ENCODE peak calls at places on chromosomes 3 and 15, in nine cellular contexts. J, N, U, A, L, P, E, R and T are unnamed samples.

GRCh38 chr3:46490338-46491084 is 7.3 kb upstream of the RTP3 start:
- DNase-seq in J (no peak), N (no peak), U (no peak), A (no peak), L (no peak), P (no peak), E (no peak), R (no peak), T (no peak)

GRCh38 chr3:94862703-94863102 is 799.8 kb downstream of the NSUN3 start:
- DNase-seq in J (peak), N (peak), U (peak), A (no peak), L (no peak), P (no peak), E (no peak), R (no peak), T (no peak)

GRCh38 chr3:181292984-181293383 is 303.4 kb upstream of the DNAJC19 start:
- DNase-seq in J (no peak), N (no peak), U (no peak), A (no peak), L (no peak), P (no peak), E (no peak), R (no peak), T (peak)

GRCh38 chr15:52137432-52138357 is 25.1 kb upstream of the BCL2L10 start:
- DNase-seq in J (no peak), N (no peak), U (peak), A (no peak), L (no peak), P (no peak), E (no peak), R (no peak), T (no peak)

GRCh38 chr15:74007820-74008371 is 13.4 kb downstream of the PML start:
- DNase-seq in J (no peak), N (no peak), U (no peak), A (no peak), L (no peak), P (no peak), E (no peak), R (no peak), T (no peak)

GRCh38 chr15:73232771-73233170 is 136.0 kb downstream of the HCN4 start:
- DNase-seq in J (no peak), N (no peak), U (no peak), A (no peak), L (no peak), P (no peak), E (no peak), R (no peak), T (no peak)

GRCh38 chr15:34708422-34708821 is 46.4 kb downstream of the GJD2 start:
- DNase-seq in J (peak), N (peak), U (peak), A (no peak), L (peak), P (peak), E (no peak), R (no peak), T (peak)

GRCh38 chr15:86611392-86612040 is 531.8 kb downstream of the AGBL1 start:
- DNase-seq in J (no peak), N (peak), U (no peak), A (no peak), L (no peak), P (no peak), E (no peak), R (no peak), T (no peak)

GRCh38 chr15:72206677-72207000 is 9.1 kb upstream of the GRAMD2A start:
- DNase-seq in J (no peak), N (no peak), U (no peak), A (no peak), L (no peak), P (no peak), E (no peak), R (no peak), T (no peak)

GRCh38 chr3:186456636-186457265 is 87.4 kb downstream of the CRYGS start:
- DNase-seq in J (no peak), N (no peak), U (no peak), A (no peak), L (no peak), P (no peak), E (no peak), R (no peak), T (no peak)

GRCh38 chr3:123084738-123085237 is 18.0 kb downstream of the PDIA5 start:
- DNase-seq in J (peak), N (no peak), U (peak), A (no peak), L (no peak), P (no peak), E (peak), R (no peak), T (no peak)

GRCh38 chr3:123773681-123774431 is 110.3 kb downstream of the MYLK start:
- DNase-seq in J (peak), N (no peak), U (no peak), A (peak), L (no peak), P (no peak), E (no peak), R (no peak), T (no peak)

GRCh38 chr3:3631114-3631513 is 168.1 kb upstream of the LRRN1 start:
- DNase-seq in J (no peak), N (no peak), U (no peak), A (no peak), L (no peak), P (no peak), E (no peak), R (no peak), T (no peak)

GRCh38 chr15:57418640-57419039 is 42.3 kb downstream of the CGNL1 start:
- DNase-seq in J (no peak), N (no peak), U (no peak), A (no peak), L (no peak), P (no peak), E (no peak), R (no peak), T (no peak)

DNA sequence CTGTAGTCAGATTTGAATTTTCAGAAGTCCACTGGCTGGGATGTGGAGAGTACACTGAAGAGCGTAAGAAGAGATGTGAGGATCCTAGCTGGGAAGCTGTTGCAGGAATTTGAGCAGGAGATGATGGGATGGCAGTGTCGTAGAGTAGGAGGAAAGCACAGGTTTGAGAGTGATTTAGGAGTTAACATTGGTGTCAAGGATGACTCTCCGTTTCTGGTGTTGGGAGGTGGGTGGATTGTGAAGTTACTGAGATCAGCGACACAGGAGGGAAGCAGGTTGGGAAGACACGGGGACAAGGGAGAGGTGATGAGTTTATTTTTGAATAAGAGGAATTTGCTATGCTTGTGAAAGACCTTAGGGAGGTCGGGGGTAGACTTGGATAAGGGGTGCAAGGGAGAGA is 434.2 kb upstream of the TPM1 start:
- DNase-seq in J (no peak), N (no peak), U (no peak), A (no peak), L (no peak), P (no peak), E (no peak), R (no peak), T (no peak)
- TF ChIP-seq POLR2AphosphoS5 in J (no peak), N (no peak), U (no peak), A (no peak), L (no peak), P (no peak), E (no peak), R (no peak), T (no peak)

GRCh38 chr15:90225504-90226234 is 8.1 kb downstream of the CIB1 start:
- DNase-seq in J (no peak), N (no peak), U (no peak), A (no peak), L (no peak), P (no peak), E (no peak), R (no peak), T (no peak)

GRCh38 chr15:90228960-90229359 is 4.8 kb downstream of the CIB1 start:
- DNase-seq in J (no peak), N (no peak), U (no peak), A (no peak), L (no peak), P (no peak), E (no peak), R (no peak), T (no peak)

GRCh38 chr15:90230071-90230494 is 3.7 kb downstream of the CIB1 start:
- DNase-seq in J (no peak), N (no peak), U (no peak), A (no peak), L (no peak), P (no peak), E (no peak), R (no peak), T (no peak)

GRCh38 chr15:90227336-90227735 is 6.4 kb downstream of the CIB1 start:
- DNase-seq in J (no peak), N (no peak), U (no peak), A (no peak), L (no peak), P (no peak), E (no peak), R (no peak), T (no peak)

GRCh38 chr15:90227816-90228772 is 5.6 kb downstream of the CIB1 start:
- DNase-seq in J (no peak), N (no peak), U (no peak), A (no peak), L (no peak), P (no peak), E (peak), R (no peak), T (no peak)
- TF ChIP-seq POLR2AphosphoS5 in J (no peak), N (no peak), U (no peak), A (no peak), L (no peak), P (no peak), E (no peak), R (no peak), T (no peak)

GRCh38 chr3:52240059-52240885 is 1.3 kb upstream of the TWF2 start:
- DNase-seq in J (peak), N (peak), U (peak), A (no peak), L (peak), P (no peak), E (peak), R (no peak), T (no peak)
- TF ChIP-seq POLR2AphosphoS5 in J (peak), N (peak), U (no peak), A (no peak), L (peak), P (peak), E (peak), R (no peak), T (no peak)

GRCh38 chr3:119257111-119257510 is 16.4 kb upstream of the B4GALT4 start:
- DNase-seq in J (no peak), N (no peak), U (no peak), A (no peak), L (no peak), P (no peak), E (no peak), R (no peak), T (no peak)

GRCh38 chr3:119255214-119255613 is 14.5 kb upstream of the B4GALT4 start:
- DNase-seq in J (no peak), N (no peak), U (no peak), A (no peak), L (no peak), P (no peak), E (no peak), R (no peak), T (no peak)

GRCh38 chr3:119257654-119258410 is 17.2 kb upstream of the B4GALT4 start:
- DNase-seq in J (no peak), N (no peak), U (no peak), A (no peak), L (no peak), P (no peak), E (no peak), R (no peak), T (no peak)

GRCh38 chr3:119258915-119259314 is 18.2 kb upstream of the B4GALT4 start:
- DNase-seq in J (no peak), N (no peak), U (no peak), A (no peak), L (no peak), P (no peak), E (no peak), R (no peak), T (no peak)

GRCh38 chr3:119259821-119260220 is 19.1 kb upstream of the B4GALT4 start:
- DNase-seq in J (no peak), N (no peak), U (no peak), A (no peak), L (no peak), P (no peak), E (no peak), R (no peak), T (no peak)
- TF ChIP-seq POLR2AphosphoS5 in J (no peak), N (no peak), U (no peak), A (no peak), L (no peak), P (no peak), E (no peak), R (no peak), T (no peak)

GRCh38 chr15:76321171-76321570 is 9.9 kb upstream of the ETFA start:
- DNase-seq in J (no peak), N (no peak), U (no peak), A (no peak), L (no peak), P (no peak), E (no peak), R (no peak), T (no peak)
- TF ChIP-seq POLR2AphosphoS5 in J (no peak), N (no peak), U (no peak), A (no peak), L (no peak), P (no peak), E (no peak), R (no peak), T (no peak)

GRCh38 chr3:157199841-157200240 is 39.9 kb upstream of the CCNL1 start:
- DNase-seq in J (no peak), N (no peak), U (no peak), A (no peak), L (no peak), P (no peak), E (no peak), R (no peak), T (no peak)

GRCh38 chr3:157195965-157196364 is 36.0 kb upstream of the CCNL1 start:
- DNase-seq in J (no peak), N (no peak), U (no peak), A (no peak), L (no peak), P (no peak), E (no peak), R (no peak), T (no peak)

GRCh38 chr3:157204431-157204830 is 44.5 kb upstream of the CCNL1 start:
- DNase-seq in J (no peak), N (peak), U (no peak), A (no peak), L (no peak), P (no peak), E (no peak), R (no peak), T (peak)

GRCh38 chr3:157204880-157205279 is 44.9 kb upstream of the CCNL1 start:
- DNase-seq in J (peak), N (no peak), U (no peak), A (no peak), L (no peak), P (no peak), E (no peak), R (no peak), T (peak)

DNA sequence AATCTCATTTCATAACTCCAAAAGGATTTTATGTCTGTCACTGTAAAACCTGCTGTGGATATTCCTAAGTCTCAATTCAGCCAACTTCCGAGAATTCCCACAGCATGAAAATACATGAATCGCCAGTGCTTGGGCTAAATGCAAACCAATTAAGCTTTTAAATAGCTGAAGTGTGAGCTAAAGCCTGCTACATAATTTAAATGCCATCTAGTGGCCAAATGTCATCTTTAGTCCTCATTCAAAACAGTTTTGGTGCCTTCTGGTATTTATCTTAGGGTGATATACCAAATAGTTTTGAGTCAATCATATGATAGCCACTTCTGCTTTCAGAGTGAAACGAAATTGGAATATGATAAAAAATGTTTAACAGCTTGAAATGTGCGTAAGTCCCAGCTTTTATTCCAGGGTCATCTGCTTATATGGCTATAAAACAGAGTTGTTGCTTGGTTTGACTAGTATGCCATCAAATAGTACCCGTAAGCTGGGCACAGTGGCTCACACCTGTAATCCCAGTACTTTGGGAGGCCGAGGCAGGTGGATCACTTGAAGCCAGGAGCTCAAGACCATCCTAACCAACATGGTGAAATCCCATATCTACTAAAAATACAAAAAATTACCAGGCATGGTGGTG is 41.8 kb upstream of the CCNL1 start:
- DNase-seq in J (peak), N (peak), U (peak), A (no peak), L (peak), P (no peak), E (no peak), R (peak), T (peak)
- TF ChIP-seq POLR2AphosphoS5 in J (no peak), N (no peak), U (no peak), A (no peak), L (no peak), P (no peak), E (no peak), R (no peak), T (no peak)